ENCODE peak calls at places on chromosomes 5 and 9, in six cellular contexts. X is lung microvascular endothelial cell; S is fibroblast of the conjunctiva; P is GM06990; F is stimulated activated CD8-positive, alpha-beta memory T cell treated with anti-CD3 and anti-CD28 coated beads, Interleukin-15, amount 100 ng/mL, for 24 hours; Q is transverse colon. I is an unnamed sample.

GRCh38 chr5:79495311-79495710 is 18.6 kb downstream of the HOMER1 start:
- DNase-seq in X (no peak), S (no peak), P (no peak), F (no peak), Q (no peak), I (no peak)

GRCh38 chr9:104890433-104890770 is 37.6 kb downstream of the ABCA1 start:
- DNase-seq in X (no peak), S (no peak), P (no peak), F (no peak), Q (no peak), I (no peak)

GRCh38 chr5:12794476-12795332 is 890.5 kb upstream of the CTNND2 start:
- DNase-seq in X (no peak), S (no peak), P (no peak), F (no peak), Q (no peak), I (no peak)

GRCh38 chr5:176646049-176646706 is 1.1 kb upstream of the TSPAN17 start:
- DNase-seq in X (no peak), S (no peak), P (no peak), F (no peak), Q (no peak), I (no peak)

GRCh38 chr5:52668544-52669185 is 119.1 kb upstream of the ITGA1 start:
- DNase-seq in X (no peak), S (no peak), P (no peak), F (no peak), Q (no peak), I (no peak)

GRCh38 chr5:82593481-82593880 is 315.3 kb upstream of the RPS23 start:
- DNase-seq in X (no peak), S (peak; percentile 12), P (no peak), F (no peak), Q (no peak), I (no peak)

GRCh38 chr5:135446615-135447014 is 533 bp downstream of the DCANP1 start:
- DNase-seq in X (no peak), S (no peak), P (no peak), F (no peak), Q (no peak), I (no peak)

GRCh38 chr9:4665357-4665756 is 923 bp downstream of the SPATA6L start:
- DNase-seq in X (peak; percentile 85), S (no peak), P (no peak), F (no peak), Q (no peak), I (no peak)

GRCh38 chr5:172482156-172483020 is 28.1 kb upstream of the SH3PXD2B start:
- DNase-seq in X (no peak), S (no peak), P (no peak), F (no peak), Q (no peak), I (no peak)

GRCh38 chr5:645421-645820 is 33.3 kb downstream of the CEP72 start:
- DNase-seq in X (no peak), S (no peak), P (no peak), F (no peak), Q (no peak), I (no peak)

GRCh38 chr5:60961685-60962084 is 16.7 kb downstream of the NDUFAF2 start:
- DNase-seq in X (no peak), S (peak; percentile 33), P (no peak), F (no peak), Q (no peak), I (peak; percentile 20)

GRCh38 chr5:35131723-35132122 is 84.0 kb upstream of the AGXT2 start:
- DNase-seq in X (no peak), S (no peak), P (no peak), F (no peak), Q (no peak), I (no peak)

I was measured in GM04504.